ENCODE peak calls at places on chromosome 4, in four cellular contexts. C is HFFc6; P is Calu3; L is CD8-positive, alpha-beta T cell. B is an unnamed sample.
A peak's percentile ranks its signal among the peaks of the same experiment; 100 is the strongest.

GRCh38 chr4:115229873-115230272 is 116.5 kb upstream of the NDST4 start:
- DNase-seq in C (no peak), P (no peak), L (no peak), B (no peak)

GRCh38 chr4:127698789-127699200 is 31.4 kb upstream of the SLC25A31 start:
- DNase-seq in C (peak; percentile 78), P (no peak), L (no peak), B (no peak)

GRCh38 chr4:56360071-56360470 is 27.2 kb downstream of the AASDH start:
- DNase-seq in C (no peak), P (no peak), L (no peak), B (no peak)

GRCh38 chr4:6473264-6474052 is 1.0 kb upstream of the PPP2R2C start:
- DNase-seq in C (no peak), P (no peak), L (no peak), B (peak; percentile 51)

GRCh38 chr4:84994280-84994679 is 27.8 kb upstream of the WDFY3 start:
- DNase-seq in C (no peak), P (no peak), L (no peak), B (no peak)

GRCh38 chr4:7350396-7350795 is 84.3 kb downstream of the PSAPL1 start:
- DNase-seq in C (no peak), P (no peak), L (no peak), B (no peak)

GRCh38 chr4:98653890-98654867 is 4.2 kb downstream of the TSPAN5 start:
- DNase-seq in C (peak; percentile 90), P (no peak), L (no peak), B (no peak)

GRCh38 chr4:124288706-124289486 is 423.6 kb downstream of the ANKRD50 start:
- DNase-seq in C (no peak), P (no peak), L (no peak), B (no peak)

GRCh38 chr4:76950846-76951321 is 1.3 kb downstream of the SEPTIN11 start:
- DNase-seq in C (peak; percentile 23), P (no peak), L (peak; percentile 8), B (no peak)

GRCh38 chr4:156754832-156755570 is 216.6 kb downstream of the PDGFC start:
- DNase-seq in C (peak; percentile 20), P (no peak), L (no peak), B (no peak)

GRCh38 chr4:148704291-148704690 is 262.1 kb upstream of the NR3C2 start:
- DNase-seq in C (no peak), P (no peak), L (no peak), B (no peak)

GRCh38 chr4:111494971-111495370 is 650.3 kb upstream of the FAM241A start:
- DNase-seq in C (peak; percentile 57), P (no peak), L (no peak), B (no peak)

GRCh38 chr4:1382776-1383727 is 23.2 kb downstream of the NKX1-1 start:
- DNase-seq in C (no peak), P (no peak), L (no peak), B (no peak)

GRCh38 chr4:142265536-142265935 is 580.6 kb downstream of the INPP4B start:
- DNase-seq in C (peak; percentile 47), P (peak; percentile 11), L (no peak), B (no peak)

GRCh38 chr4:39346856-39347519 is 19.2 kb downstream of the RFC1 start:
- DNase-seq in C (no peak), P (no peak), L (no peak), B (no peak)

GRCh38 chr4:168077726-168078239 is 14.6 kb upstream of the ANXA10 start:
- DNase-seq in C (no peak), P (no peak), L (no peak), B (no peak)

GRCh38 chr4:142550955-142551354 is 295.1 kb downstream of the INPP4B start:
- DNase-seq in C (no peak), P (no peak), L (no peak), B (no peak)

GRCh38 chr4:54089875-54090274 is 10.1 kb upstream of the GSX2 start:
- DNase-seq in C (no peak), P (no peak), L (no peak), B (no peak)

GRCh38 chr4:173211838-173212237 is 43.2 kb downstream of the GALNT7 start:
- DNase-seq in C (peak; percentile 68), P (no peak), L (no peak), B (no peak)

GRCh38 chr4:147596976-147597375 is 20.2 kb upstream of the TMEM184C start:
- DNase-seq in C (peak; percentile 82), P (peak; percentile 67), L (no peak), B (no peak)

GRCh38 chr4:7206385-7206784 is 14.0 kb downstream of the SORCS2 start:
- DNase-seq in C (peak; percentile 51), P (no peak), L (no peak), B (no peak)

GRCh38 chr4:98939892-98940298 is 11.0 kb upstream of the EIF4E start:
- DNase-seq in C (peak; percentile 76), P (peak; percentile 20), L (no peak), B (no peak)

GRCh38 chr4:16745009-16745408 is 153.4 kb downstream of the LDB2 start:
- DNase-seq in C (peak; percentile 63), P (no peak), L (no peak), B (no peak)

GRCh38 chr4:150782311-150782710 is 200.4 kb downstream of the MAB21L2 start:
- DNase-seq in C (no peak), P (peak; percentile 22), L (no peak), B (no peak)

GRCh38 chr4:90186229-90186628 is 59.0 kb downstream of the CCSER1 start:
- DNase-seq in C (no peak), P (no peak), L (no peak), B (no peak)

GRCh38 chr4:11722218-11722617 is 293.5 kb upstream of the HS3ST1 start:
- DNase-seq in C (no peak), P (no peak), L (no peak), B (no peak)

GRCh38 chr4:105061136-105061696 is 85.5 kb upstream of the TET2 start:
- DNase-seq in C (no peak), P (peak; percentile 21), L (peak; percentile 5), B (no peak)

GRCh38 chr4:52641853-52642563 is 17.1 kb downstream of the USP46 start:
- DNase-seq in C (peak; percentile 47), P (no peak), L (no peak), B (no peak)

GRCh38 chr4:128354205-128354821 is 66.7 kb upstream of the PGRMC2 start:
- DNase-seq in C (peak; percentile 90), P (peak; percentile 34), L (no peak), B (no peak)

GRCh38 chr4:44984083-44984482 is 257.7 kb upstream of the GNPDA2 start:
- DNase-seq in C (no peak), P (no peak), L (no peak), B (no peak)

GRCh38 chr4:186765138-186765537 is 41.5 kb upstream of the FAT1 start:
- DNase-seq in C (peak; percentile 71), P (peak; percentile 75), L (no peak), B (no peak)

DNA sequence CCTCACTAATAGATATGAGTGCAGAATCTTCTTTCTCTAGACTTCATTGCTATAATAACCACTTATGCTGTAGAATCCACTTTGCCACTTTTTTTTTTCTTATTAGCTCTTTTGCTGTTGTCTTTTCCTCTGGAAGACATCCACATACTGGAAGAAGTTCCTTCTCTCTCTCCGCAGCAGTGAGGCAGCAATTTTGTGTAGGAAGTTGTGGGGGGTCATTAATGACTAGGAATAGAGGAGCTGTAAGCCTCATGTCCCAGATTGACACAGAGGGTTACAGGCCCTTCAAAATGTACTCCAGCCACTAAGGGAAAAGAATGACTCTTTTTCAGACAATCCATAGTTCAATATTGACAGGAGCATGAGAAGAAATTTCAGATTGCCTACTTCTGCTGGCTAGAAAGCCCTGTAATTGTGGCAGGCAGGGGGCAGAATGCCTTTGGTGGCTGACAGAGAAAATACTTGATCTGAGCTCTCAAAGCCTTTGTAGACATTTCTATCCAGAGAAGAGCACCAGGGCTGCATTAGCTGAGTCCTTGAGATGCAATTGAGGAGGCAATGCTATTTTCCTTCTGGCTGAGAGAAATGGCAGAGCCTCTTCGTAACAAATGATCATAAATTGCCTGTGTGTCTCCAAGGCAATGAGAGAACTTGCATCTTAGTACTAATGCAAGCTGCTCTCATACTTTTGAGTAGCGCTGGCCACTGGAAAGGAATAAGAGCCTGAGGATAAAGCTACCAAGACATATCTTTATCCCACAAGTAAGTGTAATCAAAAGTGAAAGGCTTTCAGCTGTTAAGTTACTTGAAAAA is 856.3 kb downstream of the STIM2 start:
- DNase-seq in C (no peak), P (no peak), L (no peak), B (no peak)
- TF ChIP-seq CTCF in C (peak; percentile 49), P (no peak), L (no peak), B (no peak)

GRCh38 chr4:13541176-13541604 is 3.1 kb downstream of the NKX3-2 start:
- DNase-seq in C (no peak), P (no peak), L (no peak), B (no peak)

GRCh38 chr4:13542577-13543042 is 1.7 kb downstream of the NKX3-2 start:
- DNase-seq in C (no peak), P (no peak), L (no peak), B (no peak)

GRCh38 chr4:13540446-13541175 is 3.7 kb downstream of the NKX3-2 start:
- DNase-seq in C (no peak), P (no peak), L (no peak), B (no peak)

GRCh38 chr4:13543091-13543581 is 1.2 kb downstream of the NKX3-2 start:
- DNase-seq in C (no peak), P (no peak), L (no peak), B (peak; percentile 61)

DNA sequence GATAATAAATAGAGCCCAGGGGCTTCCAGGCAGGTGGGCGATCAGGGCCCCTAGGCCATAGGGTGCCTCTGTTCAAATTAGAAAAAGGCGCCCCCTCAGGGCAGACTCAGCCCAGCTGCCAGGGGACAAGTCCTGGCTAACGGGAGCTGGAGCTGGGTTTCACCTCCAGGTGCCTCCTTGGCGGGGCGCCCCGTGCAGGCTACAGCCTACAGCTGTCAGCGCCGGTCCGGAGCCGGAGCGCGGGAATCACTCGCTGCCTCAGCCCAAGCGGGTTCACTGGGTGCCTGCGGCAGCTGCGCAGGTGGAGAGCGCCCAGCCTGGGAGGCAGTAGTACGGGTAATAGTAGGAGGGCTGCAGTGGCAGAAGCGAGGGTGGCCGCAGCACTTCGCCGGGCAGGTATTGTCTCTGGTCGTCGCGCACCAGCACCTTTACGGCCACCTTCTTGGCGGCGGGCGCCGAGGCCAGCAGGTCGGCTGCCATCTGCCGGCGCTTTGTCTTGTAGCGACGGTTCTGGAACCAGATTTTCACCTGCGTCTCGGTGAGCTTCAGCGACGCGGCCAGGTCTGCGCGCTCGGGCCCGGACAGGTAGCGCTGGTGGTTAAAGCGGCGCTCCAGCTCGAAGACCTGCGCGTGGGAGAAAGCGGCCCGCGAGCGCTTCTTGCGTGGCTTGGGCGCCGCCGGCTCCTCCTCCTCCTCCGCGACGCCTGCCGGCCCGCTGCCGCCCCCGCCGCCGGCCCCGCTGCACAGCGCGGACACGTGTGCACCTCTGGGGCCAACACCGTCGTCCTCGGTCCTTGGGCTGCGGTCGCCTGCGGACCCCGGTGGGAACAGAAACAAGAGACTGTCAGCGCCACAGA is 2.4 kb downstream of the NKX3-2 start:
- DNase-seq in C (no peak), P (no peak), L (peak; percentile 41), B (peak; percentile 71)
- TF ChIP-seq CTCF in C (peak; percentile 44), P (peak; percentile 4), L (no peak), B (peak; percentile 46)

DNA sequence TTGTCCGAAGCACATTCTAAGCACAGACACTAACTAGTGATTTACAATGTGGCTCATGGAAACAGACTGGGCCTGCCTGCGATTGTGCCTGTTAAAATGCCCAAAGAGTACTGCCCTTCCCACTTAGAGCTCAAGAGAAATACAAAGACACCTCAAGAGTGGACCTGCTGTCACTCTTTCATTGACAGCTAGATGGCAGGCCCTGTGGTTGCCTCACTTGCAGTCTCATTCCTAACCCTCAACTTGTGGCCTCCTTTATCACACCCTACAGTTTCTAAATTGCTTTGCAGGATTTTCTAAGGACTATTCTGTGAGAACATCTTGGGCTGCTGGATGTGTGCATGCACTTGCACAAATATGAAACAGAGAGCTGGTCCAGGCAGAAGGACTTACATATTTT is 331.0 kb upstream of the EMCN start:
- DNase-seq in C (no peak), P (no peak), L (no peak), B (no peak)
- TF ChIP-seq CTCF in C (peak; percentile 14), P (no peak), L (no peak), B (peak; percentile 16)

GRCh38 chr4:3783691-3784306 is 17.6 kb downstream of the ADRA2C start:
- DNase-seq in C (no peak), P (peak; percentile 69), L (no peak), B (no peak)
- TF ChIP-seq CTCF in C (no peak), P (peak; percentile 43), L (no peak), B (peak; percentile 68)